ENCODE peak calls at places on chromosomes 2 and 18, in ten cellular contexts. Y is heart right ventricle; K is CD4-positive, alpha-beta T cell; X is fibroblast of lung; F is A549; R is kidney; E is psoas muscle; T is tibial artery; U is Peyer's patch; D is mesendoderm. J is an unnamed sample.

GRCh38 chr2:224941958-224942357 is 100.3 kb downstream of the DOCK10 start:
- DNase-seq in D (no peak), X (no peak), R (no peak), E (no peak), F (no peak), Y (no peak), U (no peak), K (no peak), T (no peak), J (no peak)

GRCh38 chr2:96692094-96692971 is 47.5 kb downstream of the LMAN2L start:
- DNase-seq in Y (no peak), D (no peak), R (no peak), U (peak), K (no peak), E (no peak), T (no peak), F (no peak), X (no peak), J (peak)

GRCh38 chr18:39672171-39672570 is 2106.6 kb upstream of the CELF4 start:
- DNase-seq in K (no peak), Y (no peak), D (no peak), F (no peak), X (no peak), U (no peak), T (no peak), E (no peak), R (no peak), J (no peak)

GRCh38 chr2:142992843-142993242 is 115.4 kb downstream of the KYNU start:
- DNase-seq in K (no peak), E (no peak), Y (no peak), R (no peak), F (no peak), U (no peak), X (peak), T (no peak), D (no peak), J (no peak)

GRCh38 chr2:112669667-112670066 is 23.9 kb downstream of the SLC20A1 start:
- DNase-seq in D (no peak), R (no peak), K (no peak), X (no peak), Y (no peak), E (no peak), T (no peak), U (peak), F (no peak), J (no peak)

GRCh38 chr2:36361396-36361795 is 5.8 kb downstream of the CRIM1 start:
- DNase-seq in U (no peak), F (no peak), R (no peak), E (no peak), T (no peak), D (no peak), X (peak), K (no peak), Y (no peak), J (no peak)

GRCh38 chr2:128970332-128971116 is 651.9 kb upstream of the HS6ST1 start:
- DNase-seq in Y (no peak), E (no peak), T (no peak), F (no peak), X (no peak), D (no peak), U (no peak), R (no peak), K (no peak), J (no peak)

GRCh38 chr18:23460285-23461273 is 7.5 kb downstream of the RIOK3 start:
- DNase-seq in X (no peak), T (no peak), K (no peak), R (no peak), E (no peak), D (no peak), F (no peak), U (peak), Y (no peak), J (no peak)

GRCh38 chr2:26608557-26608956 is 32.6 kb downstream of the CIB4 start:
- DNase-seq in D (no peak), U (peak), X (no peak), T (no peak), E (no peak), R (no peak), F (no peak), K (no peak), Y (no peak), J (no peak)

GRCh38 chr2:133200684-133201421 is 367.4 kb downstream of the NCKAP5 start:
- DNase-seq in E (no peak), D (peak), U (peak), F (peak), Y (no peak), R (no peak), T (no peak), X (peak), K (no peak), J (no peak)

GRCh38 chr2:23606968-23607367 is 222.0 kb downstream of the KLHL29 start:
- DNase-seq in U (no peak), R (no peak), Y (no peak), X (peak), F (no peak), D (no peak), E (no peak), K (no peak), T (no peak), J (peak)

GRCh38 chr2:64019975-64020281 is 700 bp upstream of the VPS54 start:
- DNase-seq in Y (no peak), T (no peak), U (no peak), D (no peak), X (no peak), F (no peak), R (no peak), E (no peak), K (no peak), J (no peak)

GRCh38 chr2:72148391-72148974 is 821 bp upstream of the CYP26B1 start:
- DNase-seq in E (peak), X (no peak), R (no peak), D (no peak), U (peak), K (no peak), T (no peak), Y (no peak), F (peak), J (no peak)

GRCh38 chr2:142872900-142873724 is 4.4 kb upstream of the KYNU start:
- DNase-seq in U (no peak), D (no peak), X (peak), Y (no peak), T (no peak), K (no peak), F (peak), E (no peak), R (no peak), J (no peak)

DNA sequence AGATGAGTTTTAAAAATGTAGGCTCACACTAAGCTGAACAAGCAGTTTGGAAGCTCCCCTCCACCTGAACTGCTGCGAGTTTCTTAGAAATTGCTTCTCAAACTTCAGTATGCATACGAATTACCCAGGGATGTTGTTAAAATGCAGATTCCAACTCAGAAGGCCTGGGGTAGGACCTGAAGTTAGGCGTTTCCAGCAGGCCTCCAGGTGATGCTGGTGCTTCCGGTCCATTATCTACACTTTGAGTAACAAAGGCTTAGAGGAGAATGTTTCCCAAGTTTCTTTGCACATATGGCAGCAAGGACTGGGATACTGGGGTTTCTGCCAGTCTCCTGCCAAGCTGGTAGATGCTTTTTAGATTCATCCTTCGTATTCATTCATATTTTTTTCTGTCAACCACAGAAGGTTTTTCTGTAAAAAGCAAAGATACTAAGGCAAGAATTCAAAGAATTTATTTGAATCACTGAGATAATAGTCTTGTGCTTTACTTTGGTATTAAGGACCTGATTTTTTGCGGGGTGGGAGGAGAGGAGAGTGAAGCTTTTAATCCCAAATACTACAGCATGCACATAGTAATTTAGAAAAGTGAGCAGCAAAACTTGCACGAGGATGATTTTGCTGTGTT is 137.7 kb upstream of the SPATS2L start:
- DNase-seq in T (no peak), D (peak), X (peak), R (no peak), E (no peak), F (no peak), Y (no peak), K (no peak), U (no peak), J (no peak)
- H3K27ac ChIP-seq in T (no peak), D (no peak), X (no peak), R (no peak), E (no peak), F (no peak), Y (no peak), K (no peak), U (no peak), J (no peak)

DNA sequence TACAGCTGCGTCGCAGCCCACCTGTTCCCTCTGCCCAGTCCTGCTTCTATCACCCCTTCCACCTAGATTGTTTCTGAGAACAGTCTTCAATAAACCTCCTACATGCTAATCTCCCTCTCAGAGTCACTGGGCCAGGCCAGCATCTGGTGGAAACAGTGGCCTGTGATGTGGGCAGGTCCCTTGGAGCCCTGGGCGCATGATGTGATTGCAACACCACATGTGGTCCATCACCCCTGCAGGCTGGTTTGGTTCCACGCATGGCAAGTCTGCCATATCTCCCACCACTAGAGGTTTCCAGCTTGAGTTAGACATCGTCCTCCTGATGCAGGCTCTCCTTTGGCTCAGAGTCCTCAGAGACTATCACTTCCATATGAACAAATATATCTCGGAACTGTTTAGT is 83.5 kb downstream of the PRKCE start:
- DNase-seq in F (no peak), T (no peak), E (no peak), U (no peak), Y (no peak), R (no peak), X (no peak), K (no peak), D (no peak), J (no peak)
- H3K27ac ChIP-seq in F (no peak), T (no peak), E (no peak), U (no peak), Y (no peak), R (no peak), X (no peak), K (no peak), D (no peak), J (no peak)

GRCh38 chr2:15810451-15811150 is 129.7 kb upstream of the MYCN start:
- DNase-seq in U (no peak), X (no peak), K (no peak), R (no peak), D (no peak), E (no peak), F (no peak), T (no peak), Y (no peak), J (no peak)

GRCh38 chr2:15808221-15808574 is 132.2 kb upstream of the MYCN start:
- DNase-seq in U (no peak), R (no peak), E (no peak), T (no peak), K (no peak), F (no peak), X (no peak), D (peak), Y (no peak), J (no peak)

GRCh38 chr2:15811367-15811766 is 129.0 kb upstream of the MYCN start:
- DNase-seq in K (no peak), Y (no peak), U (no peak), R (no peak), F (no peak), X (no peak), T (no peak), D (peak), E (no peak), J (no peak)

GRCh38 chr2:15808980-15809379 is 131.4 kb upstream of the MYCN start:
- DNase-seq in X (no peak), Y (no peak), K (no peak), U (no peak), F (no peak), D (peak), T (no peak), E (no peak), R (no peak), J (no peak)

DNA sequence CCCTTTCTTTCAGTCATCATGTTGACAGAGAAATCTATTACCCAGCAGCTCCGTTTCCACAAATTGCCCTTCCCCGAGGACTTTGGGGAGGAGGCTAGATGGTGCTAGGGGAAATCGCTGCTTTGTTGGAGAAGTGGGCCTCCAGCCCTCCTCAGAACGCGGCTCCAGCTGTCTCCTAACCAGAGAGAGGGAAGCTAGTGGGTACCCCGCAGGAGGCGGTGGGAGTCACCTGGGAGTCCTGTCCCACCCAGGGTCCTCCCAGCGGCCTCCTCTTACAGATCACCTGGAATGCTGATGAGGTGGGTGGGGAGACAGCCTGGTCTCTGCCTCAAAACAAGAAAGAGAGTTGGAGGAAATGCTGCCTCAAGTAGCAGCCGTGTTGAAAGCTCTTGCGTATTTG is 130.8 kb upstream of the MYCN start:
- DNase-seq in X (no peak), E (no peak), U (no peak), Y (no peak), R (no peak), T (no peak), F (no peak), D (peak), K (no peak), J (no peak)
- H3K27ac ChIP-seq in X (no peak), E (no peak), U (no peak), Y (no peak), R (no peak), T (no peak), F (no peak), D (peak), K (no peak), J (no peak)

GRCh38 chr18:80246656-80247402 is 485 bp downstream of the PARD6G start:
- DNase-seq in K (no peak), D (peak), R (peak), F (no peak), E (peak), U (no peak), X (peak), T (no peak), Y (no peak), J (no peak)
- H3K27ac ChIP-seq in K (no peak), D (no peak), R (no peak), F (peak), E (no peak), U (peak), X (no peak), T (peak), Y (peak), J (no peak)

GRCh38 chr18:57834616-57835015 is 31.5 kb upstream of the ATP8B1 start:
- DNase-seq in E (no peak), Y (no peak), U (no peak), F (no peak), R (no peak), T (no peak), D (no peak), X (no peak), K (no peak), J (no peak)
- H3K27ac ChIP-seq in E (no peak), Y (no peak), U (no peak), F (no peak), R (no peak), T (no peak), D (no peak), X (no peak), K (no peak), J (no peak)

J was measured in lower lobe of right lung.